ENCODE peak calls at places on chromosomes 5 and 9, in seven cellular contexts. T, Y, W, N, D, J and L are unnamed samples.

GRCh38 chr9:79353856-79354520 is 217.8 kb upstream of the TLE4 start:
- DNase-seq in T (peak; percentile 53), Y (peak; percentile 0), W (peak; percentile 44), N (no peak), D (no peak), J (no peak), L (no peak)

GRCh38 chr5:90866333-90866732 is 307.7 kb downstream of the ADGRV1 start:
- DNase-seq in T (peak; percentile 65), Y (peak; percentile 31), W (no peak), N (no peak), D (peak; percentile 73), J (peak; percentile 56), L (no peak)

GRCh38 chr9:120616961-120617636 is 37.1 kb upstream of the CDK5RAP2 start:
- DNase-seq in T (no peak), Y (no peak), W (no peak), N (no peak), D (no peak), J (peak; percentile 72), L (no peak)

GRCh38 chr5:64958757-64959391 is 190.1 kb downstream of the CWC27 start:
- DNase-seq in T (peak; percentile 49), Y (peak; percentile 69), W (no peak), N (no peak), D (peak; percentile 49), J (peak; percentile 75), L (no peak)

GRCh38 chr5:120465281-120465961 is 1.3 kb downstream of the PRR16 start:
- DNase-seq in T (peak; percentile 39), Y (peak; percentile 74), W (no peak), N (peak; percentile 75), D (no peak), J (peak; percentile 74), L (no peak)

GRCh38 chr9:111938427-111938800 is 41.8 kb downstream of the UGCG start:
- DNase-seq in T (no peak), Y (no peak), W (no peak), N (no peak), D (no peak), J (no peak), L (no peak)

GRCh38 chr9:76296561-76297276 is 97.5 kb downstream of the RFK start:
- DNase-seq in T (no peak), Y (no peak), W (no peak), N (no peak), D (no peak), J (no peak), L (no peak)

GRCh38 chr5:95334900-95335538 is 50.1 kb upstream of the MCTP1 start:
- DNase-seq in T (no peak), Y (no peak), W (no peak), N (no peak), D (no peak), J (no peak), L (no peak)

GRCh38 chr5:151384106-151384505 is 36.7 kb upstream of the SLC36A2 start:
- DNase-seq in T (peak; percentile 8), Y (peak; percentile 24), W (no peak), N (no peak), D (no peak), J (peak; percentile 52), L (no peak)

GRCh38 chr5:77138981-77139380 is 51.9 kb upstream of the ZBED3 start:
- DNase-seq in T (no peak), Y (peak; percentile 93), W (no peak), N (no peak), D (peak; percentile 10), J (no peak), L (no peak)

GRCh38 chr9:5614985-5615384 is 13.9 kb upstream of the RIC1 start:
- DNase-seq in T (no peak), Y (no peak), W (no peak), N (no peak), D (no peak), J (no peak), L (no peak)

GRCh38 chr5:156021866-156022265 is 305.1 kb upstream of the SGCD start:
- DNase-seq in T (no peak), Y (no peak), W (no peak), N (no peak), D (no peak), J (no peak), L (no peak)

GRCh38 chr9:35517136-35517535 is 27.2 kb downstream of the RUSC2 start:
- DNase-seq in T (no peak), Y (peak; percentile 38), W (no peak), N (no peak), D (no peak), J (no peak), L (no peak)

GRCh38 chr5:154764967-154765366 is 9.8 kb downstream of the LARP1 start:
- DNase-seq in T (no peak), Y (no peak), W (no peak), N (no peak), D (no peak), J (no peak), L (no peak)

GRCh38 chr5:108353087-108353486 is 28.8 kb downstream of the FBXL17 start:
- DNase-seq in T (no peak), Y (no peak), W (no peak), N (no peak), D (no peak), J (no peak), L (no peak)

GRCh38 chr9:131860430-131860829 is 120.6 kb upstream of the RAPGEF1 start:
- DNase-seq in T (no peak), Y (no peak), W (no peak), N (no peak), D (no peak), J (no peak), L (no peak)

GRCh38 chr5:93053825-93054224 is 527.2 kb downstream of the NR2F1-AS1 start:
- DNase-seq in T (peak; percentile 55), Y (peak; percentile 50), W (no peak), N (no peak), D (no peak), J (peak; percentile 31), L (no peak)

GRCh38 chr5:113776832-113777525 is 263.5 kb downstream of the YTHDC2 start:
- DNase-seq in T (peak; percentile 6), Y (no peak), W (no peak), N (no peak), D (peak; percentile 37), J (peak; percentile 7), L (no peak)

GRCh38 chr9:89317282-89317681 is 1.0 kb upstream of the SECISBP2 start:
- DNase-seq in T (no peak), Y (no peak), W (no peak), N (no peak), D (no peak), J (no peak), L (no peak)
- H3K4me3 ChIP-seq in T (peak overlapping the region; percentile 74), Y (peak overlapping the region; percentile 2), W (no peak overlapping the region), N (no peak overlapping the region), D (no peak overlapping the region), J (peak overlapping the region; percentile 80), L (peak overlapping the region; percentile 72)

GRCh38 chr5:143118222-143118621 is 285.3 kb downstream of the NR3C1 start:
- DNase-seq in T (no peak), Y (no peak), W (no peak), N (peak; percentile 78), D (no peak), J (no peak), L (no peak)
- TF ChIP-seq CTCF in T (no peak), Y (no peak), W (no peak), N (no peak), D (no peak), J (no peak), L (no peak)

GRCh38 chr5:172897691-172898512 is 61.3 kb upstream of the RPL26L1 start:
- DNase-seq in T (peak; percentile 31), Y (peak; percentile 96), W (peak; percentile 99), N (no peak), D (no peak), J (peak; percentile 92), L (peak; percentile 84)
- H3K4me3 ChIP-seq in T (no peak overlapping the region), Y (no peak overlapping the region), W (no peak overlapping the region), N (no peak overlapping the region), D (no peak overlapping the region), J (no peak overlapping the region), L (no peak overlapping the region)

DNA sequence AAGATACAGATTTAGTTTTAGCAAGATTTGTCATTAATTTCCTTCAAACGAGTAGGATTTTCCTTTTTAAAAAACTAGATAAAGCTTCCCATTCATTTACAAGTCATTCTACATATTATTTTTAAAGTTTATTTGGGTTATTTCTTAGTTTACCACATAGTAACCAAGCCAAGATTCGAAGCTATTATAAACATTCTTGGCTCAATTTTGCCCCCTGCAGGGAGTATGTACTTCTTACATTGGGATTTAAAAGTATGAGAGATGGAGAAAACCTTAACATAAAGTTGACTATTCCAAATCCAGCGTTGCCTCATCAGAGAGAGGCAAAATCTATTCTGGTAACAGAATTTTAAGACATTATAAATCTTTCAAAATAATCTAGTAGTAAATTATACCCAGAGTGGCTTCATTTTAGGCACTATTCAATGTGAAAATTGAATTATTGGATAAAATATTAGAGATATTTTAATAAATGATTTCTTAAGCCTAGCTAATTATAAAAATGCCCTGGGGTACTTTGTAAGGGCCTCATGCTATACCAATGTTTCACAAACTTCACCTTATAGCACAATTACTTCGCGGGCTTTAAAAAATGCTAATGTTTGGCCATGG is 39.1 kb downstream of the FBN2 start:
- DNase-seq in T (peak; percentile 70), Y (peak; percentile 75), W (no peak), N (no peak), D (peak; percentile 55), J (peak; percentile 85), L (peak; percentile 36)
- TF ChIP-seq CTCF in T (peak; percentile 77), Y (peak; percentile 60), W (peak; percentile 52), N (no peak), D (peak; percentile 47), J (peak; percentile 48), L (peak; percentile 66)

DNA sequence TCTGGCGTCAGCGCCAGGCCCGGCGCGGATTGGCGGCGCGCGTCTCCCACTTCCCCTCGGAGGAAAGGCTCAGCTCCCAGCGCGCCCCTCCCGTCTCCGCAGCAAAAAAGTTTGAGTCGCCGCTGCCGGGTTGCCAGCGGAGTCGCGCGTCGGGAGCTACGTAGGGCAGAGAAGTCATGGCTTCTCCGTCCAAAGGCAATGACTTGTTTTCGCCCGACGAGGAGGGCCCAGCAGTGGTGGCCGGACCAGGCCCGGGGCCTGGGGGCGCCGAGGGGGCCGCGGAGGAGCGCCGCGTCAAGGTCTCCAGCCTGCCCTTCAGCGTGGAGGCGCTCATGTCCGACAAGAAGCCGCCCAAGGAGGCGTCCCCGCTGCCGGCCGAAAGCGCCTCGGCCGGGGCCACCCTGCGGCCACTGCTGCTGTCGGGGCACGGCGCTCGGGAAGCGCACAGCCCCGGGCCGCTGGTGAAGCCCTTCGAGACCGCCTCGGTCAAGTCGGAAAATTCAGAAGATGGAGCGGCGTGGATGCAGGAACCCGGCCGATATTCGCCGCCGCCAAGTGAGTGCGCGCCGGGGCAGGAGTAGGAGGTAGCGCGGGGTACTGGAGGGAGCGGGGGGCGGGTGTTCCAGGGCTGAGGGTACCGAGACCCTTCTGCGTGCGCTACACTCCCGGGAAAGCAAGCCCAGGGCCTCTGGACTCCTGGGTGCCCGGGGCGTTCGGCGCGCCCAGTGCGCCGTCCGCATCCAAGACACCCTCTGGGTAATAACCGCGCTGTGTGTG is at the start of gene MSX2:
- DNase-seq in T (peak; percentile 77), Y (peak; percentile 78), W (peak; percentile 39), N (peak; percentile 79), D (peak; percentile 82), J (peak; percentile 68), L (no peak)
- H3K4me3 ChIP-seq in T (peak within 1 kb of the TSS; percentile 81), Y (peak within 1 kb of the TSS; percentile 57), W (peak within 1 kb of the TSS; percentile 61), N (peak within 1 kb of the TSS; percentile 44), D (peak within 1 kb of the TSS; percentile 46), J (peak within 1 kb of the TSS; percentile 63), L (peak within 1 kb of the TSS; percentile 48)

DNA sequence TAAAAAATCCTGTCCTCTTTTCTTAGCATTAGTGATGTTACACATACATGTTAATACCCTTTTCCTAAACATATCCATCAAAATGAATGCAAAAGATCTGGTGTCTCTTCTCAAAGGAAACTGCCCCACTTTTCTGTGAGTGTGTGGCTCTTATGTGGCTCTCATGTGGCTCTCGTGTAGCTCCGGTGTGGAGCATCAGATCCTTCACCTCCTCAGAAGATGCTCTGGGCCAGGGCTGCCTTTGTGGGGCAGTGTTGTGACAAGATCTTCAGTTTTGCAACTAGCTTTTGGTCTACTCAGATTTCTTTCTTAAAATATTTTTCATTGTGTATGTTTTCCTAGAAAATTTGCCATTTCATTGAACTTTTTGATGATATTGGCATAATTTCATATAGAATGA is 19.3 kb downstream of the GARNL3 start:
- DNase-seq in T (peak; percentile 39), Y (peak; percentile 53), W (no peak), N (no peak), D (peak; percentile 17), J (peak; percentile 66), L (no peak)
- TF ChIP-seq CTCF in T (peak; percentile 55), Y (peak; percentile 47), W (peak; percentile 55), N (no peak), D (peak; percentile 30), J (peak; percentile 57), L (peak; percentile 53)